ENCODE peak calls at places on chromosomes 6 and 20, in six cellular contexts. O is cardiac fibroblast, H is M059J, J is HT1080, U is ELR, P is glomerular endothelial cell. F is an unnamed sample.

GRCh38 chr6:80316655-80317332 is 210.3 kb downstream of the BCKDHB start:
- DNase-seq in U (no peak), O (no peak), P (no peak), J (no peak), H (no peak), F (no peak)

GRCh38 chr6:164039954-164040375 is 625.4 kb downstream of the QKI start:
- DNase-seq in J (peak), O (peak), H (no peak), P (no peak), U (no peak), F (no peak)

GRCh38 chr6:125944434-125944816 is 12.1 kb upstream of the HINT3 start:
- DNase-seq in H (peak), O (peak), P (peak), J (no peak), U (peak), F (peak)

GRCh38 chr6:31831350-31832215 is 4.0 kb downstream of the HSPA1B start:
- DNase-seq in U (no peak), H (peak), J (no peak), O (no peak), P (no peak), F (no peak)

GRCh38 chr6:16007146-16007545 is 121.7 kb upstream of the MYLIP start:
- DNase-seq in H (no peak), U (no peak), O (no peak), J (no peak), P (no peak), F (no peak)

GRCh38 chr6:111657146-111657545 is 51.5 kb upstream of the TRAF3IP2 start:
- DNase-seq in J (peak), H (peak), P (peak), U (peak), O (peak), F (peak)

GRCh38 chr6:40668203-40668602 is 81.0 kb upstream of the LRFN2 start:
- DNase-seq in O (no peak), H (no peak), J (no peak), P (no peak), U (no peak), F (no peak)

GRCh38 chr20:3218307-3218988 is 9.2 kb downstream of the ITPA start:
- DNase-seq in H (no peak), U (peak), P (no peak), O (peak), J (peak), F (peak)

GRCh38 chr6:28443112-28443773 is at the start of gene ZSCAN23:
- DNase-seq in H (peak), P (peak), O (peak), J (peak), U (peak), F (peak)

GRCh38 chr20:53657732-53658131 is 64.1 kb upstream of the ZNF217 start:
- DNase-seq in J (no peak), H (peak), U (no peak), O (no peak), P (no peak), F (no peak)

GRCh38 chr6:56241106-56241812 is 6.1 kb downstream of the COL21A1 start:
- DNase-seq in H (no peak), P (no peak), O (no peak), J (no peak), U (no peak), F (no peak)

GRCh38 chr6:13531956-13532355 is 42.4 kb upstream of the SIRT5 start:
- DNase-seq in J (peak), H (no peak), O (no peak), P (no peak), U (no peak), F (no peak)

GRCh38 chr6:80331522-80331921 is 225.1 kb downstream of the BCKDHB start:
- DNase-seq in P (no peak), H (no peak), J (no peak), U (no peak), O (no peak), F (no peak)

GRCh38 chr6:74940211-74940610 is 265.6 kb downstream of the COL12A1 start:
- DNase-seq in U (no peak), P (no peak), H (no peak), J (no peak), O (peak), F (peak)

GRCh38 chr6:115934145-115934544 is 126.5 kb downstream of the FRK start:
- DNase-seq in J (no peak), H (no peak), P (no peak), O (no peak), U (no peak), F (no peak)

GRCh38 chr6:44662461-44663121 is 275.1 kb downstream of the CDC5L start:
- DNase-seq in O (peak), J (peak), P (no peak), U (peak), H (peak), F (peak)

GRCh38 chr6:5011346-5011745 is 7.5 kb upstream of the RPP40 start:
- DNase-seq in U (no peak), P (no peak), H (no peak), J (no peak), O (no peak), F (no peak)

GRCh38 chr20:4722571-4722970 is 862 bp downstream of the PRND start:
- DNase-seq in U (no peak), J (no peak), O (no peak), P (no peak), H (no peak), F (no peak)

GRCh38 chr20:25191051-25191450 is 4.5 kb upstream of the ENTPD6 start:
- DNase-seq in H (no peak), U (no peak), O (no peak), P (no peak), J (no peak), F (no peak)

GRCh38 chr6:4965506-4966389 is 38.1 kb downstream of the RPP40 start:
- DNase-seq in H (no peak), O (no peak), J (no peak), P (no peak), U (no peak), F (no peak)

GRCh38 chr6:146990284-146990683 is 213.9 kb upstream of the STXBP5 start:
- DNase-seq in H (peak), P (no peak), U (peak), O (peak), J (peak), F (peak)

GRCh38 chr20:4683261-4683660 is 38.4 kb upstream of the PRND start:
- DNase-seq in J (peak), H (peak), U (no peak), O (no peak), P (no peak), F (no peak)

GRCh38 chr6:32844839-32845372 is 1.1 kb upstream of the PSMB8 start:
- DNase-seq in J (no peak), U (no peak), H (no peak), P (no peak), O (no peak), F (no peak)

GRCh38 chr20:49149281-49150045 is 38.7 kb downstream of the STAU1 start:
- DNase-seq in H (no peak), P (no peak), O (no peak), U (no peak), J (no peak), F (no peak)

GRCh38 chr6:50850223-50850751 is 31.6 kb downstream of the TFAP2B start:
- DNase-seq in O (no peak), H (peak), P (no peak), J (no peak), U (no peak), F (no peak)

GRCh38 chr6:47098570-47098993 is 56.5 kb upstream of the ADGRF1 start:
- DNase-seq in O (peak), H (peak), J (no peak), P (no peak), U (no peak), F (no peak)

GRCh38 chr6:170221753-170222400 is 69.0 kb downstream of the DLL1 start:
- DNase-seq in U (no peak), P (no peak), H (no peak), J (no peak), O (no peak), F (no peak)

GRCh38 chr6:33768644-33769120 is 20.2 kb downstream of the LEMD2 start:
- DNase-seq in O (peak), J (peak), P (peak), H (peak), U (peak), F (peak)

GRCh38 chr6:143027058-143027457 is 33.6 kb upstream of the AIG1 start:
- DNase-seq in J (peak), H (peak), U (peak), P (peak), O (peak), F (peak)

GRCh38 chr6:89984926-89985743 is 90.9 kb downstream of the GJA10 start:
- DNase-seq in U (peak), P (no peak), J (peak), H (peak), O (peak), F (peak)

GRCh38 chr20:59138114-59138602 is 25.5 kb upstream of the ZNF831 start:
- DNase-seq in P (no peak), U (no peak), H (no peak), J (no peak), O (no peak), F (no peak)